ENCODE peak calls at places on chromosomes 11 and 22, in five cellular contexts. J, S, D, H and W are unnamed samples. For H3K36me3, the result is how much of the 10 kb centered on the place peaks cover.

GRCh38 chr22:37229012-37229804 is 14.9 kb downstream of the RAC2 start:
- DNase-seq in H (peak), D (no peak), S (no peak), J (no peak), W (no peak)

GRCh38 chr22:48702573-48703264 is 1125.0 kb downstream of the BRD1 start:
- DNase-seq in S (peak), D (peak), H (peak), J (no peak), W (no peak)

GRCh38 chr22:35634981-35635540 is 13.2 kb upstream of the APOL6 start:
- DNase-seq in S (no peak), J (no peak), D (no peak), H (peak), W (no peak)

GRCh38 chr11:78000193-78000592 is 5.7 kb upstream of the INTS4 start:
- DNase-seq in S (no peak), H (no peak), D (peak), J (no peak), W (peak)

GRCh38 chr11:126870021-126870420 is 130.5 kb downstream of the KIRREL3 start:
- DNase-seq in S (no peak), D (no peak), J (no peak), H (no peak), W (no peak)

GRCh38 chr11:75024764-75025211 is 36.1 kb downstream of the NEU3 start:
- DNase-seq in D (no peak), J (no peak), H (no peak), S (no peak), W (no peak)

GRCh38 chr11:63888170-63889086 is 28.5 kb downstream of the RCOR2 start:
- DNase-seq in H (peak), D (peak), S (no peak), J (no peak), W (peak)

GRCh38 chr22:20647586-20648305 is 126.2 kb upstream of the SERPIND1 start:
- DNase-seq in J (no peak), H (no peak), S (no peak), D (peak), W (no peak)

GRCh38 chr11:117610045-117610444 is 187.0 kb downstream of the DSCAML1 start:
- DNase-seq in J (peak), D (no peak), H (no peak), S (no peak), W (no peak)

GRCh38 chr11:62542750-62543567 is 3.6 kb downstream of the AHNAK start:
- DNase-seq in J (peak), H (peak), S (peak), D (peak), W (peak)

GRCh38 chr11:7536102-7536501 is 22.3 kb downstream of the PPFIBP2 start:
- DNase-seq in H (no peak), S (no peak), J (no peak), D (peak), W (peak)

GRCh38 chr11:128886401-128887119 is 4.6 kb upstream of the KCNJ5 start:
- DNase-seq in J (no peak), H (no peak), D (no peak), S (no peak), W (no peak)

GRCh38 chr22:40960137-40960536 is 9.0 kb downstream of the RBX1 start:
- DNase-seq in D (no peak), H (no peak), S (no peak), J (no peak), W (no peak)

DNA sequence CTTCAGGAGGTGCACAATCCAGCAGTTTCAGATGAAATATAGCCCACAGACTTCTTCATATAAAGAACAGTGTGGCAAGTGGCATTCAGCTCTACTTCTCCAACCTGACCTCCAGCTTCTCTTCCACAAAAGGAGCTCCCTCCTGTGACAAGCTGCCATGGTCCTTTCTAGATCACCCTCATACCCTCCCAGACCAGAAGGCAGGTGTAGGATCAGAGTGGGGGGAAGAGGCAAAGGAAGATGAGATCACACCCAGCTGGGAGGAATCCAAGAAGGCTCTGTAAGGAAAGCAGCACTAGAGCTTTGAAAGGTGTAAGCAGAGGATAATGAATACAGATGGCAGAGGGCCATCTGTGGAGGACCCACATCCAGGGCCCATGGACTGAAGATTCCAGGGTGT is 7.6 kb downstream of the CLPB start:
- DNase-seq in H (no peak), S (no peak), J (no peak), D (no peak), W (no peak)
- H3K36me3 ChIP-seq in H (under half), S (under half), J (under half), D (under half), W (under half)

DNA sequence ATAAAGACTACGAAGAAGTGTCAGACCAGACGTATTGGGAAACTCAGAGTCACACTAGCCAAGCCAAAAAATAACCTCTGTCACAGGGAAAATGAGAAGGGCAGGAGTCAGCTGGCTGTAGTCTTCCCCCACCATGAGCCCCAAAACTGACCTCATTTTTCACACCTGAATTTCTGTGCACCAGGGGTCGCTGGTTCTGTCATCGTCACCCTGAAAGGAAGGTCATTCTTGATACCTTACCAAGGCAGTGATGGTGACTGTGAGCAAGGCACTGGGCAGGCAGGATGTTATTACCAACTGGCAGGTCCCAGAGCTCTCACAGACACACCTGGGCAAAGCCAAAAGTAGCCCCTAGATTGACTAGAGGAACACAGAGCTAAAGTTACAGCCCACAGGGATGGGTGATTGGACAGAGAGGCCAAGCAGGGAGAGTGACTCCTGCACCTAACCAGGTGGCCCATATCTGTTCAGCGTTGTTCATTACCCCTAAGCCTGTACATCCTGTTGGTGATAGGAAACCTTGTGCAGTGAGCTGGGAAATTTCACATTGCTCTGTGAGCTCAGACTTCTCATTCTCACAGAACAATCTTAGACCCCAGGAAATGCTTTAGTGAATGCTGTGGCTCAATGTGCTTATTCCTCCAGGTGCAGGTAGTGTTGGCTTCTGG is 32.3 kb upstream of the OR56A1 start:
- DNase-seq in H (no peak), S (no peak), J (no peak), D (no peak), W (no peak)
- TF ChIP-seq CTCF in H (no peak), S (no peak), J (peak), D (no peak), W (no peak)

DNA sequence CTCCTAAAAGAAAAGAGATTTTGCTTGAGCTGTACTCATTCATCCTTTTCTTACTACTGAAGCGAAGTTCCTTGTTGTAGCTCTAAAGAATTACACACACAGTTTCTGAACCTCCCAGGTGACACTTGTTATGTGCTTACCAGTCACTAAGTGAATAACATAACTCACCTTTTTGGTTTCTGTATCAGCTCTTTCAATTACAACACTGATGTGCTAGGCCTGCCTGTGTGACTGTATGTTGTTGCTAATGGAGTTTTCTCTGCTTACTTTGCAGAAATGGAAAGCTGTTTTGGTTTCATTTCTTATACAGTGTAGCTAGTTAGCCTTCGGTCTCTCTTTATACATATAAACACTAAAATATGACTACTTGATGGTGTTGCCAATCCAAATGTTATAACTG is 924.5 kb upstream of the TENM4 start:
- DNase-seq in D (no peak), S (no peak), H (no peak), J (no peak), W (no peak)
- H3K27ac ChIP-seq in D (no peak), S (no peak), H (no peak), J (no peak), W (no peak)

GRCh38 chr11:9142732-9143131 is 51.3 kb upstream of the SCUBE2 start:
- DNase-seq in H (no peak), D (no peak), J (no peak), S (no peak), W (no peak)
- H3K36me3 ChIP-seq in H (under half), D (half or more), J (under half), S (half or more), W (under half)

DNA sequence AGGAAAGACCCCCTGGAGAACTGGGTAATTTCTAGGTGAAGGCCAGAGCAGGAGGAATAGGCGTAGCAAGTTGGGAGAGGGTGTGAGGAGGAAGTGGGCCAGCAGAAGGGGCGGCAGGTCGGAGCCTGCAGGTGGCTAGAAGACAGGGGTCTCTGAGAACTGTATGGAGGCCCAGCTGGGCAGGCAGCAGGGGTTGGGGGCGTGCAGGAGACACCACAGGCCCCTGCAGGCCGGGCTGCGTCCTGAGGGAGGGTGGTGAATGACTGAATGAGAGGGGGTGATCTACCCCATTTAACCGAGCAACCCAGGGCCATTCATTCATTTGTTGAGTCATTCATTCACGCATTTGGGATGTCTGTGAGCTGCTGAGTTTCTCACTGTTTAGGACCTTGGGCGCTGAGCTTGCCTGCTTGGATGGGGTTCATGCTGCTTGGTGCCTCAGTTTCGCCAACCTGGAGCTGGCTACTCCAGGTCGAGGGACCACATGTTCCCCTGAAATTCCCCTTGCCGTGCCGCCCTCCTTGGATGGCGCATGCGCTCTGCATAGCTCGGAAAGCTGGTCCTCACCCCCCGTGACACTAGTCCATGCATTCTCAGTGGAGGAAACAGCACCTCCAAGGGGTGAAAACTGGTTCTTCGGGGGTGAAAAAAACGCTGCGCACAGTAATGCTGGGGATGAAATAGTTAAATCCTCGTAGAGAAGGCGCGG is 15.6 kb downstream of the MPPED1 start:
- DNase-seq in D (no peak), J (no peak), S (no peak), H (no peak), W (no peak)
- TF ChIP-seq CTCF in D (no peak), J (no peak), S (no peak), H (no peak), W (no peak)

GRCh38 chr11:86955674-86956522 is 703 bp upstream of the FZD4 start:
- DNase-seq in H (peak), S (peak), J (peak), D (peak), W (peak)

GRCh38 chr11:86952221-86952875 is 2.8 kb downstream of the FZD4 start:
- DNase-seq in S (no peak), H (no peak), J (no peak), D (no peak), W (no peak)

GRCh38 chr11:86952933-86953637 is 2.1 kb downstream of the FZD4 start:
- DNase-seq in J (no peak), D (no peak), S (no peak), H (no peak), W (no peak)

GRCh38 chr11:86955111-86955673 is at the start of gene FZD4:
- DNase-seq in H (peak), J (no peak), D (peak), S (peak), W (peak)

GRCh38 chr11:86954288-86955110 is 696 bp downstream of the FZD4 start:
- DNase-seq in D (peak), J (no peak), S (no peak), H (no peak), W (no peak)
- H3K27ac ChIP-seq in D (peak), J (no peak), S (peak), H (peak), W (peak)

GRCh38 chr11:809287-810039 is at the start of gene RPLP2:
- DNase-seq in J (peak), D (peak), H (peak), S (peak), W (peak)
- H3K36me3 ChIP-seq in J (under half), D (under half), H (under half), S (under half), W (under half)

DNA sequence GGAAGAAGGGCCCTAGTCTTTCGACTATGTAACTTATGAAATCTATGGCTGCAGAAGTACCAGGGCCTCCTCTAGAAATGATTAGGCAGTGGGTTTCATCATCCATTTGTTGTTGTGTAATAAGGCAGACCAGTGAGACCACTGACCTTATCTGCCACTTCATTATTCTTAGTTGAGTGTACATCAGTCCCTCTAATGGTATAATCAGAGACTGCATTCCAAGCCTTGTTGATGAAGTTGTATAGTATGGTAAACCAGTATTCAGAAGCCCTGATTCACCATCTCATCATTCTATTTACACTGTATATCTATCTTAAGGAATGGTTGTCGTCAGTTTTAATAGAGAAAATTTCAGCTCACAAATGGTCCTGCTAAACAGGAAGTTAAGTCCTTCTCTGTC is 32.2 kb upstream of the GRIA4 start:
- DNase-seq in D (no peak), H (no peak), J (no peak), S (no peak), W (no peak)
- TF ChIP-seq CTCF in D (no peak), H (no peak), J (no peak), S (no peak), W (no peak)

GRCh38 chr11:83195649-83196048 is 2.1 kb downstream of the ANKRD42 start:
- DNase-seq in S (no peak), H (no peak), J (no peak), D (no peak), W (no peak)
- H3K27ac ChIP-seq in S (no peak), H (peak), J (no peak), D (no peak), W (no peak)

GRCh38 chr11:17117262-17117661 is 39.8 kb upstream of the RPS13 start:
- DNase-seq in J (no peak), S (no peak), D (no peak), H (no peak), W (no peak)

GRCh38 chr11:17116121-17116520 is 38.7 kb upstream of the RPS13 start:
- DNase-seq in J (no peak), D (no peak), H (no peak), S (no peak), W (no peak)

DNA sequence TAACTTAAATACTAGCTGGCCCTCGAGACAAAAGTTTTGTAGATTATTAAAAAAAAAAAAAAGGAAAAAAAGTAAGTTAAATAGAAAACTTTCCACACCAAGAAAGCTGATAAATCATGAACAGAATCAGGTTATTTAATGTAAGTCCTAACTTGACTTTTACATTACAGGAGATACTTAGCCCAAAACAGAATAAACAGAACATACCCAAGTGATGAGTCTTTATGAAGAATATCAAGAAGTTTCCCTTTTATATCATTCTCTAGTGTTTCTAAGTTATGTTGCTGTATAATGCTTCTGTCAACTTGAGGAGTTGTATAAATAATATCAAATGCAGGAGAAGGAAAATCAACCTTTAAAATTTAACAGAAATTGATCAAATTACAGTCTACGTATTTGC is 44.5 kb upstream of the RPS13 start:
- DNase-seq in S (no peak), J (no peak), D (no peak), H (no peak), W (no peak)
- H3K36me3 ChIP-seq in S (half or more), J (under half), D (under half), H (under half), W (under half)